ENCODE peak calls at places on chromosomes 2 and 18, in ten cellular contexts. One of them, this sample, is unnamed.

GRCh38 chr2:171712051-171712450 is 24.8 kb downstream of the DYNC1I2 start:
- DNase-seq in heart right ventricle: no peak
- DNase-seq in uterus: no peak
- DNase-seq in astrocyte of the spinal cord: peak
- DNase-seq in breast epithelium: no peak
- DNase-seq in OCI-LY7: no peak
- DNase-seq in HepG2: no peak
- DNase-seq in GM12864: no peak
- DNase-seq in IMR-90: peak
- DNase-seq in NB4: peak
- DNase-seq in this sample: no peak

GRCh38 chr2:29130295-29130694 is 15.1 kb downstream of the CLIP4 start:
- DNase-seq in NB4: peak
- DNase-seq in astrocyte of the spinal cord: peak
- DNase-seq in HepG2: peak
- DNase-seq in GM12864: peak
- DNase-seq in IMR-90: peak
- DNase-seq in breast epithelium: no peak
- DNase-seq in heart right ventricle: no peak
- DNase-seq in OCI-LY7: no peak
- DNase-seq in uterus: no peak
- DNase-seq in this sample: peak

GRCh38 chr2:17540813-17541513 is 467 bp downstream of the VSNL1 start:
- DNase-seq in HepG2: no peak
- DNase-seq in heart right ventricle: no peak
- DNase-seq in astrocyte of the spinal cord: no peak
- DNase-seq in IMR-90: no peak
- DNase-seq in uterus: no peak
- DNase-seq in GM12864: no peak
- DNase-seq in NB4: no peak
- DNase-seq in breast epithelium: no peak
- DNase-seq in OCI-LY7: no peak
- DNase-seq in this sample: no peak

GRCh38 chr2:221156335-221156734 is 415.8 kb downstream of the EPHA4 start:
- DNase-seq in NB4: no peak
- DNase-seq in heart right ventricle: no peak
- DNase-seq in OCI-LY7: peak
- DNase-seq in IMR-90: no peak
- DNase-seq in HepG2: no peak
- DNase-seq in breast epithelium: no peak
- DNase-seq in uterus: no peak
- DNase-seq in astrocyte of the spinal cord: no peak
- DNase-seq in GM12864: no peak
- DNase-seq in this sample: no peak

GRCh38 chr2:114128725-114129124 is 238.8 kb downstream of the ACTR3 start:
- DNase-seq in breast epithelium: no peak
- DNase-seq in astrocyte of the spinal cord: no peak
- DNase-seq in heart right ventricle: no peak
- DNase-seq in HepG2: no peak
- DNase-seq in OCI-LY7: no peak
- DNase-seq in GM12864: no peak
- DNase-seq in uterus: no peak
- DNase-seq in NB4: no peak
- DNase-seq in IMR-90: no peak
- DNase-seq in this sample: no peak

GRCh38 chr18:69590150-69590549 is 189.5 kb downstream of the DOK6 start:
- DNase-seq in astrocyte of the spinal cord: no peak
- DNase-seq in uterus: no peak
- DNase-seq in HepG2: no peak
- DNase-seq in OCI-LY7: no peak
- DNase-seq in breast epithelium: no peak
- DNase-seq in NB4: no peak
- DNase-seq in GM12864: no peak
- DNase-seq in IMR-90: peak
- DNase-seq in heart right ventricle: no peak
- DNase-seq in this sample: no peak

GRCh38 chr2:12884713-12885282 is 168.1 kb downstream of the TRIB2 start:
- DNase-seq in astrocyte of the spinal cord: peak
- DNase-seq in breast epithelium: no peak
- DNase-seq in heart right ventricle: peak
- DNase-seq in NB4: peak
- DNase-seq in GM12864: no peak
- DNase-seq in IMR-90: peak
- DNase-seq in HepG2: no peak
- DNase-seq in uterus: peak
- DNase-seq in OCI-LY7: no peak
- DNase-seq in this sample: no peak

GRCh38 chr18:61651880-61652268 is 240.9 kb downstream of the RNF152 start:
- DNase-seq in OCI-LY7: no peak
- DNase-seq in NB4: no peak
- DNase-seq in uterus: no peak
- DNase-seq in breast epithelium: peak
- DNase-seq in GM12864: no peak
- DNase-seq in IMR-90: no peak
- DNase-seq in HepG2: no peak
- DNase-seq in astrocyte of the spinal cord: no peak
- DNase-seq in heart right ventricle: no peak
- DNase-seq in this sample: no peak

GRCh38 chr18:44518666-44519065 is 162.0 kb upstream of the SETBP1 start:
- DNase-seq in NB4: no peak
- DNase-seq in OCI-LY7: no peak
- DNase-seq in astrocyte of the spinal cord: peak
- DNase-seq in uterus: no peak
- DNase-seq in GM12864: no peak
- DNase-seq in HepG2: no peak
- DNase-seq in IMR-90: no peak
- DNase-seq in heart right ventricle: no peak
- DNase-seq in breast epithelium: no peak
- DNase-seq in this sample: no peak

GRCh38 chr18:621181-621580 is 24.4 kb downstream of the CLUL1 start:
- DNase-seq in OCI-LY7: no peak
- DNase-seq in HepG2: no peak
- DNase-seq in IMR-90: peak
- DNase-seq in uterus: no peak
- DNase-seq in astrocyte of the spinal cord: no peak
- DNase-seq in heart right ventricle: no peak
- DNase-seq in GM12864: no peak
- DNase-seq in NB4: no peak
- DNase-seq in breast epithelium: no peak
- DNase-seq in this sample: no peak

GRCh38 chr2:66426250-66427064 is 8.5 kb upstream of the MEIS1 start:
- DNase-seq in IMR-90: no peak
- DNase-seq in astrocyte of the spinal cord: no peak
- DNase-seq in OCI-LY7: no peak
- DNase-seq in GM12864: no peak
- DNase-seq in HepG2: no peak
- DNase-seq in heart right ventricle: no peak
- DNase-seq in uterus: peak
- DNase-seq in NB4: no peak
- DNase-seq in breast epithelium: no peak
- DNase-seq in this sample: no peak

GRCh38 chr2:66334237-66335054 is 100.5 kb upstream of the MEIS1 start:
- DNase-seq in GM12864: no peak
- DNase-seq in IMR-90: no peak
- DNase-seq in NB4: peak
- DNase-seq in OCI-LY7: no peak
- DNase-seq in astrocyte of the spinal cord: peak
- DNase-seq in HepG2: no peak
- DNase-seq in uterus: no peak
- DNase-seq in heart right ventricle: no peak
- DNase-seq in breast epithelium: no peak
- DNase-seq in this sample: no peak

GRCh38 chr18:14075196-14075595 is 57.0 kb downstream of the ZNF519 start:
- DNase-seq in astrocyte of the spinal cord: no peak
- DNase-seq in breast epithelium: no peak
- DNase-seq in HepG2: no peak
- DNase-seq in OCI-LY7: no peak
- DNase-seq in IMR-90: no peak
- DNase-seq in NB4: no peak
- DNase-seq in uterus: no peak
- DNase-seq in GM12864: no peak
- DNase-seq in heart right ventricle: no peak
- DNase-seq in this sample: no peak

GRCh38 chr18:14074187-14074586 is 58.0 kb downstream of the ZNF519 start:
- DNase-seq in IMR-90: no peak
- DNase-seq in breast epithelium: no peak
- DNase-seq in astrocyte of the spinal cord: no peak
- DNase-seq in uterus: no peak
- DNase-seq in heart right ventricle: no peak
- DNase-seq in OCI-LY7: peak
- DNase-seq in NB4: peak
- DNase-seq in HepG2: no peak
- DNase-seq in GM12864: no peak
- DNase-seq in this sample: no peak
- TF ChIP-seq CTCF in IMR-90: peak
- TF ChIP-seq CTCF in breast epithelium: no peak
- TF ChIP-seq CTCF in astrocyte of the spinal cord: peak
- TF ChIP-seq CTCF in uterus: no peak
- TF ChIP-seq CTCF in heart right ventricle: no peak
- TF ChIP-seq CTCF in OCI-LY7: peak
- TF ChIP-seq CTCF in NB4: peak
- TF ChIP-seq CTCF in HepG2: peak
- TF ChIP-seq CTCF in GM12864: peak
- TF ChIP-seq CTCF in this sample: peak

DNA sequence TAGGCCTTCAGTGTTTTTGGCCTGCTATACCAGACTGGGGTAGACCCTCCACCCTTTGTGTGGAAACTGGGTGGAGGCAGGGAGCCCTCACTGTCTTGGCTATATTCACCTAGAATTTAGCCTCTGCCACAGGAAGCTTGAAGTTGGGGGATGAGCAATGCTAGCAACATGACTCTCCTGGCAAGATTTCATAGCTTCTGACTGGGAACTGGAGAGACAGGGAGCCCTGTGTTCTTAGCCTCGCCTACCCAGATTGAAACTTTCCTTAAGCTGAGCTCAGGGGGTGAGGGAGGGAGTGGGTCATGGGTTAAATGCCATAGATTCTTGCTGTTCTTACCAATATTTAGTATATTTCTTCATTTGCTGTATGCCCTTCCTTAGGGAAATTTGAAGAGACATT is 46.8 kb upstream of the FAM98A start:
- DNase-seq in heart right ventricle: no peak
- DNase-seq in astrocyte of the spinal cord: peak
- DNase-seq in uterus: no peak
- DNase-seq in OCI-LY7: no peak
- DNase-seq in NB4: no peak
- DNase-seq in breast epithelium: no peak
- DNase-seq in GM12864: no peak
- DNase-seq in HepG2: no peak
- DNase-seq in IMR-90: peak
- DNase-seq in this sample: no peak
- TF ChIP-seq CTCF in heart right ventricle: no peak
- TF ChIP-seq CTCF in astrocyte of the spinal cord: no peak
- TF ChIP-seq CTCF in uterus: no peak
- TF ChIP-seq CTCF in OCI-LY7: no peak
- TF ChIP-seq CTCF in NB4: no peak
- TF ChIP-seq CTCF in breast epithelium: no peak
- TF ChIP-seq CTCF in GM12864: no peak
- TF ChIP-seq CTCF in HepG2: no peak
- TF ChIP-seq CTCF in IMR-90: no peak
- TF ChIP-seq CTCF in this sample: no peak

GRCh38 chr2:240423788-240424191 is 11.7 kb upstream of the GPC1 start:
- DNase-seq in IMR-90: no peak
- DNase-seq in HepG2: no peak
- DNase-seq in NB4: no peak
- DNase-seq in heart right ventricle: no peak
- DNase-seq in astrocyte of the spinal cord: no peak
- DNase-seq in uterus: no peak
- DNase-seq in breast epithelium: no peak
- DNase-seq in GM12864: no peak
- DNase-seq in OCI-LY7: no peak
- DNase-seq in this sample: no peak

GRCh38 chr2:240425697-240426096 is 9.8 kb upstream of the GPC1 start:
- DNase-seq in OCI-LY7: no peak
- DNase-seq in uterus: no peak
- DNase-seq in HepG2: no peak
- DNase-seq in GM12864: no peak
- DNase-seq in IMR-90: no peak
- DNase-seq in heart right ventricle: no peak
- DNase-seq in astrocyte of the spinal cord: no peak
- DNase-seq in NB4: no peak
- DNase-seq in breast epithelium: no peak
- DNase-seq in this sample: no peak

GRCh38 chr2:240425236-240425615 is 10.2 kb upstream of the GPC1 start:
- DNase-seq in heart right ventricle: no peak
- DNase-seq in IMR-90: no peak
- DNase-seq in breast epithelium: no peak
- DNase-seq in OCI-LY7: no peak
- DNase-seq in HepG2: no peak
- DNase-seq in uterus: no peak
- DNase-seq in NB4: peak
- DNase-seq in astrocyte of the spinal cord: no peak
- DNase-seq in GM12864: no peak
- DNase-seq in this sample: no peak

GRCh38 chr2:240422683-240423329 is 12.7 kb upstream of the GPC1 start:
- DNase-seq in IMR-90: no peak
- DNase-seq in OCI-LY7: no peak
- DNase-seq in HepG2: no peak
- DNase-seq in breast epithelium: no peak
- DNase-seq in heart right ventricle: no peak
- DNase-seq in uterus: no peak
- DNase-seq in astrocyte of the spinal cord: no peak
- DNase-seq in NB4: no peak
- DNase-seq in GM12864: no peak
- DNase-seq in this sample: no peak

GRCh38 chr2:240424341-240425235 is 10.9 kb upstream of the GPC1 start:
- DNase-seq in HepG2: no peak
- DNase-seq in NB4: no peak
- DNase-seq in breast epithelium: no peak
- DNase-seq in uterus: no peak
- DNase-seq in OCI-LY7: no peak
- DNase-seq in astrocyte of the spinal cord: no peak
- DNase-seq in heart right ventricle: no peak
- DNase-seq in IMR-90: no peak
- DNase-seq in GM12864: no peak
- DNase-seq in this sample: no peak
- TF ChIP-seq CTCF in HepG2: no peak
- TF ChIP-seq CTCF in NB4: no peak
- TF ChIP-seq CTCF in breast epithelium: no peak
- TF ChIP-seq CTCF in uterus: no peak
- TF ChIP-seq CTCF in OCI-LY7: no peak
- TF ChIP-seq CTCF in astrocyte of the spinal cord: no peak
- TF ChIP-seq CTCF in heart right ventricle: no peak
- TF ChIP-seq CTCF in IMR-90: no peak
- TF ChIP-seq CTCF in GM12864: no peak
- TF ChIP-seq CTCF in this sample: no peak

DNA sequence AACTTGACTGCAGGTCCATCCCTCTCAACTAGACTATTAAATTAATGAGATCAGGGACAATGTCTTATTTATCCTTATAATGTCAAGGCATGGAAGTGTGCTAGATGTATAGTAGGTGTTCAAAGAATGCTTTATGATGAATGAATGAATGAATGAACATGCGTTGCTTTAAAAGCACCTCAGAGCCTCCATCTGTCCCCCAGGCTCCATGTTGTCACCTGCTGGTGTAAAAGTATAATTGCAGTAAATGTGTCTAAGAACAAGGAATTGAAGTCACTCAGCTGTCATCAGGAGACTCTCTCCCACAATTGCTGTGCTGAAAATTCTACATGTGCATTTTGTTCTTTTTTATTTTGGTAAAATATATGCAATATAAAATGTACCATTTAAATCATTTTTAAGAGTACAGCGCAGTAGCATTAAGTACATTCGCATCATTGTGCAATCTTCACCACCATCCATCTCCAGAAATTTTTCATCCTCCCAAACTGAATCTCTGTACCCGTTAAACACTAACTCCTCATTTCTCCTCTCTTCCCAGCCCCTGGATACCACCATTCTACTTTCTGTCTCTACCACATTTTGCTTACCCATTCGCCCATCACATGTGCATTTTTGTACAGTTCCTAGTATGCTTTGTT is 52.6 kb downstream of the GNAL start:
- DNase-seq in IMR-90: no peak
- DNase-seq in astrocyte of the spinal cord: no peak
- DNase-seq in GM12864: no peak
- DNase-seq in OCI-LY7: peak
- DNase-seq in HepG2: peak
- DNase-seq in heart right ventricle: no peak
- DNase-seq in breast epithelium: no peak
- DNase-seq in NB4: peak
- DNase-seq in uterus: no peak
- DNase-seq in this sample: no peak
- TF ChIP-seq CTCF in IMR-90: peak
- TF ChIP-seq CTCF in astrocyte of the spinal cord: peak
- TF ChIP-seq CTCF in GM12864: peak
- TF ChIP-seq CTCF in OCI-LY7: peak
- TF ChIP-seq CTCF in HepG2: peak
- TF ChIP-seq CTCF in heart right ventricle: peak
- TF ChIP-seq CTCF in breast epithelium: peak
- TF ChIP-seq CTCF in NB4: peak
- TF ChIP-seq CTCF in uterus: no peak
- TF ChIP-seq CTCF in this sample: peak